ENCODE peak calls at places on chromosomes 13 and 19, in six cellular contexts. M is heart right ventricle, K is A549, B is mucosa of descending colon, W is left ventricle myocardium inferior, Y is upper lobe of right lung. F is an unnamed sample. For H3K4me1, the result is how much of the 10 kb centered on the place peaks cover.

GRCh38 chr19:16146112-16146511 is 2.6 kb downstream of the HSH2D start:
- DNase-seq in W (no peak), K (no peak), B (no peak), M (no peak), Y (no peak), F (no peak)

GRCh38 chr19:18291590-18292459 is 10.4 kb upstream of the JUND start:
- DNase-seq in M (peak), K (peak), Y (peak), B (peak), W (peak), F (peak)

GRCh38 chr13:99173606-99174005 is 27.0 kb upstream of the UBAC2 start:
- DNase-seq in M (no peak), B (no peak), Y (no peak), W (no peak), K (no peak), F (no peak)

GRCh38 chr19:51296331-51297093 is 14.9 kb upstream of the IGLON5 start:
- DNase-seq in B (no peak), K (no peak), W (no peak), Y (no peak), M (no peak), F (no peak)

GRCh38 chr19:58498316-58499020 is 13.3 kb downstream of the SLC27A5 start:
- DNase-seq in M (no peak), B (peak), Y (peak), K (no peak), W (peak), F (no peak)

GRCh38 chr19:17469092-17469370 is 1.3 kb upstream of the SLC27A1 start:
- DNase-seq in B (no peak), M (no peak), W (no peak), K (no peak), Y (no peak), F (no peak)

GRCh38 chr13:59424661-59425060 is 739.1 kb downstream of the DIAPH3 start:
- DNase-seq in B (no peak), K (no peak), W (no peak), M (no peak), Y (no peak), F (no peak)

GRCh38 chr19:46351241-46352041 is 4.6 kb downstream of the PPP5C start:
- DNase-seq in W (no peak), Y (peak), K (no peak), M (peak), B (peak), F (no peak)

GRCh38 chr13:42762251-42762650 is 19.1 kb upstream of the FAM216B start:
- DNase-seq in K (no peak), M (no peak), B (no peak), W (no peak), Y (no peak), F (no peak)

GRCh38 chr13:75326173-75327131 is 155.5 kb downstream of the TBC1D4 start:
- DNase-seq in B (no peak), M (no peak), W (no peak), Y (no peak), K (no peak), F (peak)

GRCh38 chr19:54916822-54917221 is 10.9 kb downstream of the NCR1 start:
- DNase-seq in M (no peak), B (no peak), Y (no peak), W (no peak), K (no peak), F (peak)

GRCh38 chr19:17647071-17648020 is 40.8 kb downstream of the UNC13A start:
- DNase-seq in M (no peak), W (no peak), K (no peak), Y (no peak), B (no peak), F (no peak)

GRCh38 chr13:45142440-45143345 is 22.4 kb downstream of the GTF2F2 start:
- DNase-seq in W (no peak), Y (no peak), K (no peak), B (no peak), M (no peak), F (no peak)

GRCh38 chr19:13841339-13842293 is 35.3 kb upstream of the NANOS3 start:
- DNase-seq in M (no peak), Y (peak), W (no peak), B (peak), K (no peak), F (no peak)

GRCh38 chr19:29845576-29846176 is 33.9 kb downstream of the CCNE1 start:
- DNase-seq in B (peak), M (no peak), Y (peak), W (no peak), K (peak), F (peak)

GRCh38 chr13:106619688-106620555 is 52.0 kb upstream of the ARGLU1 start:
- DNase-seq in B (no peak), W (no peak), K (peak), Y (no peak), M (no peak), F (no peak)

GRCh38 chr19:6644796-6645195 is 25.2 kb downstream of the TNFSF14 start:
- DNase-seq in Y (no peak), B (no peak), K (no peak), W (no peak), M (no peak), F (no peak)

GRCh38 chr13:46855664-46856063 is 41.2 kb downstream of the HTR2A start:
- DNase-seq in Y (no peak), B (no peak), W (no peak), M (no peak), K (no peak), F (no peak)

GRCh38 chr13:40640845-40641458 is 25.5 kb downstream of the FOXO1 start:
- DNase-seq in Y (no peak), W (no peak), B (no peak), M (no peak), K (no peak), F (no peak)

GRCh38 chr13:23806874-23807522 is 82.2 kb downstream of the MIPEP start:
- DNase-seq in W (no peak), Y (no peak), K (no peak), B (no peak), M (no peak), F (no peak)

GRCh38 chr19:45200614-45201013 is 22.0 kb downstream of the BLOC1S3 start:
- DNase-seq in M (peak), Y (no peak), K (no peak), W (no peak), B (no peak), F (no peak)

GRCh38 chr19:682678-683320 is 6.6 kb downstream of the FSTL3 start:
- DNase-seq in K (no peak), W (no peak), B (no peak), M (no peak), Y (peak), F (no peak)

GRCh38 chr19:4191044-4191443 is 8.6 kb downstream of the ANKRD24 start:
- DNase-seq in K (no peak), B (no peak), M (no peak), Y (no peak), W (no peak), F (no peak)

GRCh38 chr13:34207872-34208271 is 389.9 kb downstream of the RFC3 start:
- DNase-seq in Y (no peak), W (no peak), B (no peak), M (no peak), K (no peak), F (no peak)

GRCh38 chr13:42600943-42601342 is 27.0 kb downstream of the TNFSF11 start:
- DNase-seq in K (no peak), W (no peak), B (no peak), M (no peak), Y (no peak), F (no peak)

GRCh38 chr19:49920624-49921363 is 8.2 kb upstream of the ATF5 start:
- DNase-seq in W (no peak), B (no peak), M (no peak), Y (no peak), K (no peak), F (no peak)

GRCh38 chr19:28213476-28214082 is 999.4 kb downstream of the UQCRFS1 start:
- DNase-seq in M (no peak), Y (no peak), B (no peak), W (no peak), K (no peak), F (no peak)

DNA sequence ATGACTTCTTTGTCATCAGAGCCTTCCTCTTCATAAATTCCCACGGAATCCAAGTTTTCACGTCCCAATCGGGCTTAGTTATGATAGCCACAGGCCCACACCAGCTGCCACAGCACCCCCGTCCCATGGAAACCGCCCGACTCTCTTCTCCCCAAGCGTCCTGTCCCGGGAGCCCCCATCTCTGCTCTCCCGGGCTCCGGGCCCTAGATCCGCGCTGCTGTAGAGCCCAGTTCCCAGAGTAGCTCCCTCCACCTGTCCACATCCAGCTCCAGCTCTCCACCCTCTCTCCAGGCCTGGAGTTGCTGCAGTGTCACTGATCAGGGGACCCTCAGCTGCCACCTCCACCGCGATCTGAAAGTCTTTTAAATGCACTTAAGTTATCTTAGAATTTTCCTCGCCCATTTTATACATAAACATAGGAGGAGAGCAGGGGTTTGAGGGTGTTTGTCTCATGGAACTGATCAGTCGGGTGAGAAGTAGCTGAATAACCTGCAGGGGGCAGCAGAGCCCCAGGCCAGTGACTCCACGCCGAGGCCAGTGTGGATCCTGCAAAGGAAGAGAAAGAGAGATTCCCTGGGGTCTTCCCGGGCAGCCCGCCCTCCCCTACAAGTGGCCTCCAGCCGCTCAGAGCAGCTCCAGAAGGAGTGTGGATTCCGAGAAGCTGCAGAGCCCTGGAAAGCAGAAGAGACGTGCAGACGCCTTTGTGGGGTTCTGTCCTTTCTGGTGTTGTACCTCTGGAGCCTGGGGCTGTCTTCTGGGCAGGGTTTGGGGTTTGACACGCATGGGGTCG is 1.1 kb upstream of the ZNF763 start:
- DNase-seq in W (peak), B (peak), K (no peak), Y (peak), M (peak), F (peak)
- H3K4me3 ChIP-seq in W (peak), B (no peak), K (no peak), Y (peak), M (peak), F (peak)

GRCh38 chr13:55783841-55784240 is 1356.9 kb upstream of the PRR20A start:
- DNase-seq in M (no peak), B (no peak), W (no peak), Y (no peak), K (no peak), F (no peak)
- TF ChIP-seq CTCF in M (no peak), B (no peak), W (no peak), Y (no peak), K (no peak), F (no peak)

GRCh38 chr19:7914598-7915045 is at the start of gene TGFBR3L:
- DNase-seq in K (no peak), Y (peak), M (no peak), B (peak), W (no peak), F (no peak)
- H3K4me1 ChIP-seq in K (under half), Y (under half), M (under half), B (under half), W (under half), F (under half)

DNA sequence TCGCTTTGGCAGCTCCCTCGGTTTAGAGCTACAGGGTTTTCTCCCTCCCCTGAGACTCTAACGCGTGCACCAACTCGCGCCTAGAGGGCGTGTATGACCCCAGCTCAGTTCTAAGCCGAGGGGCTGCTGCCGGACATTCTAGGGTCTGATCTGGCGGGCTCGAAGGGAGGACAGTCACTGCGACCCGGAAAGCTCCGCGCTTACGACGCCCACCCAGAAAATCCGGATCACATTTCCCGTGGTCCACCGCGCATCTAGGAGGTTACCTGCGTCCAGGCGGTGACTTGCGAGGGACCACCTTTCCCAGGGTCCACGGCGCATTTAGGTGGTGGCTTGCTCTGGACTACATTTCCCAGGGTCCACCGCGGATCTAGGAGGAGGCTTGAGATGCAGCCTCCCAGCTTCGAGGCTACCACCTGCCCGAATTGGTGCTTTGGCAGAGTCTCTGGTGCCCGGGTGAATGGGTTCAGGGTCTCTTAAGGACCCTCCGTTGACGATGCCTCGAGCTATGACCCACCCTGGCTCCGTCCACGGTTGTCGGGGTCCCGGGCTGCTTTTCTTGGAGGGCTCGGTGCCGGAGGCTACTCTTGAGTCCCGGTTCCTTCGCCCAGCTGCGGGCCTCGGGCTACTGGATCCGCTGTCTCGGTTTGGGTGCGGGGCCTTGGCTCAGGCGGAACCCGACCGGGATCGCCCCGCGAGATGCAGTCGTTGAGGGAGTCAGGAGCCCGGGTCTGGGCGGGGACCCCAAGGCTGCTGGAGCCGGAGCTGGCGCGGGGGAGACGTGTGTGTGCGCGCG is 30.5 kb downstream of the ZNF146 start:
- DNase-seq in K (no peak), M (no peak), Y (no peak), B (no peak), W (no peak), F (no peak)
- H3K4me3 ChIP-seq in K (no peak), M (peak), Y (peak), B (no peak), W (peak), F (no peak)

DNA sequence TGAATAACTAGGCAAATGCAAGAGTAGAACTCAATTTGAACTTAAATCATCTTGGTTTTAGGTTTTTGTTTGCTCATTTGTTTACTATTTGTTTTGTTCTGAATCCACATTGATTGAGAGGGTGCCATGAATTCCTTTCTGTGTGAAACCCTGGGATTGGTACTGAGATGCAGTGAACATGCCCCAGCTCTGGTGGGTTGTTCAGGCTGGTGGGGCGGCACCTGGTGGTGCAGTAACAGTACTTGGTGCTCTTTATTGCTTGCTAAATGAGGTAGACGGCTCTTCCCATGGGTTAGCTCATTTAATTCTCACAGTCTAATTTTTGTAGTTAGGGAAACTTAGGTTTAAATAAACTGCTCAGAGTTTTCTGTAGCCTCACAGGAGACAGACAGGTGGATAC is 48.4 kb downstream of the WASF3 start:
- DNase-seq in B (no peak), Y (no peak), K (peak), M (no peak), W (no peak), F (no peak)
- TF ChIP-seq CTCF in B (no peak), Y (no peak), K (no peak), M (no peak), W (no peak), F (no peak)

DNA sequence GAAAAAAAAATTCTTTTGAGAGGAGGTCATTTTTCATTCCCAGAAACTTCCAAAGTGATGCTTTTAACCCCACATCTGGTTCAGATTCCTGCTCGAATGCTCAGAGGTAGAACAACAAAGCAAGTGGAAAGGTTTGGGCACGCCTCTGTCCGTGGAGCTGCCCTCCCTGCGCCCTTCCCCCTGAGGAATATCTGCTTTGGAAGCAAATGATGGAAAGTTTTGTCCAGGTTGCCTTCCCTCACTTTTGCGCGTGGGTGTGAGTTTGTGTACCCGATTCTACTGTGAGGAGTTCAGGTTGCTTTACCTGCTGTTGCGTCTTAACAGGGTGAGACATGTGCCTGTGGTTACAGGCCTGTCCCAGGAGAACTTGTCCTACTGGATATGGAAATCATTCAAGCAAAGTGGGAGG is 110.2 kb downstream of the KLF5 start:
- DNase-seq in W (no peak), Y (no peak), M (no peak), B (peak), K (no peak), F (no peak)
- H3K4me1 ChIP-seq in W (under half), Y (under half), M (under half), B (under half), K (under half), F (under half)

GRCh38 chr13:109782823-109783411 is 3.5 kb downstream of the IRS2 start:
- DNase-seq in Y (no peak), K (no peak), M (no peak), W (no peak), B (no peak), F (no peak)

GRCh38 chr13:109780880-109781383 is 5.5 kb downstream of the IRS2 start:
- DNase-seq in B (no peak), K (no peak), W (no peak), M (no peak), Y (no peak), F (no peak)

GRCh38 chr13:109782066-109782822 is 4.1 kb downstream of the IRS2 start:
- DNase-seq in K (no peak), M (no peak), B (peak), Y (no peak), W (no peak), F (no peak)

GRCh38 chr13:109779876-109780516 is 6.4 kb downstream of the IRS2 start:
- DNase-seq in M (no peak), B (no peak), W (no peak), Y (no peak), K (no peak), F (no peak)

GRCh38 chr13:109781384-109782065 is 4.9 kb downstream of the IRS2 start:
- DNase-seq in K (no peak), W (no peak), Y (no peak), M (no peak), B (peak), F (no peak)
- H3K4me3 ChIP-seq in K (peak), W (peak), Y (peak), M (peak), B (no peak), F (no peak)

DNA sequence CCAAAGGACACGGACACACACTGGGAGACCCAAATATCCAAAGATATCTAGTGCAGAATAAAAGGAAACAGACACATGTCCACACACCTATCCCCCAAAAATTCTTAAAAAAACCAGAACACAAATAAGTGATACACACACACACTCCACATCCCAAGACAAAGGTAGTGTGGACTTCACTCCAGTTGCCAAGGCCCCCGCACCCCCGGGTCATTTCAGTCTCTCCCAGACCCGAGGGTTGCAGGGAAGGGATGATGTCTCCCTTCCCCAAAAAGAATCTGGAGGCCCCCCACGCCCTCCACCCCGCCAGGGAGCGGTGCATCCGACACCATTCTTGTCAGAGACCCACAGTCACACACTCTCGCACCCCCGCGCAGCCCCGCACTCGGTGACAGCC is 407 bp downstream of the DPF1 start:
- DNase-seq in M (no peak), Y (no peak), W (no peak), K (no peak), B (no peak), F (no peak)
- TF ChIP-seq CTCF in M (no peak), Y (no peak), W (no peak), K (no peak), B (no peak), F (no peak)